ENCODE peak calls at places on chromosomes 5 and 9, in six cellular contexts. U is heart right ventricle, F is kidney, E is right lobe of liver, N is hepatocyte, T is fibroblast of pulmonary artery. G is an unnamed sample.

GRCh38 chr5:75885849-75886596 is 168.8 kb upstream of the POC5 start:
- DNase-seq in U (no peak), F (no peak), E (no peak), N (peak; percentile 30), T (no peak), G (no peak)

GRCh38 chr9:83382421-83382820 is 155.8 kb downstream of the FRMD3 start:
- DNase-seq in U (no peak), F (no peak), E (no peak), N (no peak), T (no peak), G (no peak)

GRCh38 chr5:150077060-150077459 is 9.3 kb downstream of the CSF1R start:
- DNase-seq in U (no peak), F (no peak), E (peak; percentile 16), N (no peak), T (no peak), G (peak; percentile 1)

GRCh38 chr9:92035146-92035545 is 80.1 kb downstream of the SPTLC1 start:
- DNase-seq in U (no peak), F (no peak), E (no peak), N (no peak), T (peak; percentile 39), G (no peak)

GRCh38 chr9:118395415-118395814 is 691.2 kb downstream of the TLR4 start:
- DNase-seq in U (no peak), F (no peak), E (no peak), N (no peak), T (no peak), G (no peak)

GRCh38 chr5:58751222-58751621 is 168.3 kb downstream of the RAB3C start:
- DNase-seq in U (no peak), F (no peak), E (no peak), N (peak; percentile 31), T (peak; percentile 57), G (peak; percentile 16)

GRCh38 chr5:161278739-161279660 is 267.5 kb downstream of the GABRB2 start:
- DNase-seq in U (no peak), F (no peak), E (no peak), N (no peak), T (no peak), G (no peak)

GRCh38 chr9:73575661-73576060 is 424.0 kb downstream of the ANXA1 start:
- DNase-seq in U (no peak), F (no peak), E (no peak), N (no peak), T (no peak), G (no peak)

GRCh38 chr5:38347040-38347763 is 88.8 kb downstream of the EGFLAM start:
- DNase-seq in U (no peak), F (no peak), E (no peak), N (no peak), T (no peak), G (no peak)

GRCh38 chr5:133581348-133581747 is 31.0 kb downstream of the FSTL4 start:
- DNase-seq in U (no peak), F (no peak), E (no peak), N (no peak), T (no peak), G (no peak)

GRCh38 chr5:172049226-172049796 is 42.9 kb upstream of the FBXW11 start:
- DNase-seq in U (no peak), F (no peak), E (no peak), N (no peak), T (no peak), G (peak; percentile 9)

GRCh38 chr9:69204869-69205268 is 30.8 kb downstream of the TJP2 start:
- DNase-seq in U (no peak), F (no peak), E (no peak), N (no peak), T (peak; percentile 75), G (peak; percentile 69)

GRCh38 chr9:115636596-115636995 is 517.0 kb upstream of the PAPPA start:
- DNase-seq in U (no peak), F (no peak), E (no peak), N (no peak), T (no peak), G (no peak)

GRCh38 chr9:99588299-99588698 is 233.4 kb upstream of the NR4A3 start:
- DNase-seq in U (no peak), F (no peak), E (no peak), N (no peak), T (no peak), G (no peak)

GRCh38 chr5:141839015-141839513 is 39.1 kb downstream of the PCDH1 start:
- DNase-seq in U (no peak), F (peak; percentile 63), E (no peak), N (no peak), T (peak; percentile 26), G (no peak)

DNA sequence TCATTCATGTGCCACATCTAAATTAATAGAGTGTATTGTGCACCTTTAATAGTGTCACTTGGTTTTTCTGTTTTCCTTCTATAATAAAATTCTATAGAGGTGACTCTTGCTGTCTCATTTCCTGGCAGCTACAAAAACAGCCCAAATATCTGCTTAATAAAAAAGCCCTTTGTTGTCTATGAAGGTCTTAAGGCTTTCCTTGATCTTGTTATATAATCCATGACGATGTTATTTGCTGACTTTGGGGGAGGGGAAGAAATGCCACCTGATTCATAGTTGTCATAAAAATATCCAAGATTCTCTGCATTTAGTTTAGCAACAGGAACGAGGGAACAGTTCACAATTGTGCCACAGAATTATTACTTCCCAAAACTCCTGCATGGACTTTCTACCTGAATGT is 31.3 kb downstream of the CPEB4 start:
- DNase-seq in U (no peak), F (no peak), E (no peak), N (peak; percentile 15), T (peak; percentile 35), G (no peak)
- TF ChIP-seq CTCF in U (no peak), F (no peak), E (no peak), N (no peak), T (no peak), G (no peak)

GRCh38 chr9:35793461-35793860 is 2.1 kb downstream of the NPR2 start:
- DNase-seq in U (no peak), F (no peak), E (no peak), N (no peak), T (no peak), G (no peak)
- H3K4me3 ChIP-seq in U (no peak overlapping the region), F (no peak overlapping the region), E (no peak overlapping the region), N (no peak overlapping the region), T (peak overlapping the region; percentile 27), G (no peak overlapping the region)

GRCh38 chr5:68475476-68475875 is 259.9 kb downstream of the PIK3R1 start:
- DNase-seq in U (no peak), F (no peak), E (no peak), N (no peak), T (no peak), G (no peak)

GRCh38 chr5:68480385-68480940 is 264.9 kb downstream of the PIK3R1 start:
- DNase-seq in U (no peak), F (no peak), E (no peak), N (no peak), T (no peak), G (no peak)

GRCh38 chr5:68479524-68479923 is 264.0 kb downstream of the PIK3R1 start:
- DNase-seq in U (no peak), F (no peak), E (no peak), N (no peak), T (no peak), G (no peak)

GRCh38 chr5:68478306-68479091 is 262.9 kb downstream of the PIK3R1 start:
- DNase-seq in U (no peak), F (no peak), E (no peak), N (no peak), T (peak; percentile 16), G (no peak)

DNA sequence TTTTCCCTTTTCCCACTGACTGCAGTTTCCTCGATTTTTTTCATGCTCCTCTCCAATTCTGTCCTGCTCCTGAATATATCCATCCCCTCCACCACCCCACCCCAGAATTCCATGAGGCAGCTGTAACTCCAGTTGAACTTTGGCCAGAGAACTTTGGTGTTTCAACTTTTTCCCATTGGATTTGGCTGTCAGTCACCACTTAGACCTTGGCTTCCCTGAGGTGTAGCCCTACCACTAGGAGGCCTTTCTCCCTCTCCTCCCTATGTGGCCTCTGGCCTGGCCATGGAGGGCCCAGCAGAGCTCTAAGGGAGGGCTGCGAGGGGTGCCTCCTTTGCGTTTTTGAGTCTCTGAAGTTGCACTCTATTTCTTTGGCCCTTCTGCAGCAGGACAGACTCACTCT is 261.3 kb downstream of the PIK3R1 start:
- DNase-seq in U (no peak), F (no peak), E (no peak), N (no peak), T (no peak), G (no peak)
- TF ChIP-seq CTCF in U (no peak), F (peak; percentile 22), E (no peak), N (no peak), T (peak; percentile 18), G (no peak)

DNA sequence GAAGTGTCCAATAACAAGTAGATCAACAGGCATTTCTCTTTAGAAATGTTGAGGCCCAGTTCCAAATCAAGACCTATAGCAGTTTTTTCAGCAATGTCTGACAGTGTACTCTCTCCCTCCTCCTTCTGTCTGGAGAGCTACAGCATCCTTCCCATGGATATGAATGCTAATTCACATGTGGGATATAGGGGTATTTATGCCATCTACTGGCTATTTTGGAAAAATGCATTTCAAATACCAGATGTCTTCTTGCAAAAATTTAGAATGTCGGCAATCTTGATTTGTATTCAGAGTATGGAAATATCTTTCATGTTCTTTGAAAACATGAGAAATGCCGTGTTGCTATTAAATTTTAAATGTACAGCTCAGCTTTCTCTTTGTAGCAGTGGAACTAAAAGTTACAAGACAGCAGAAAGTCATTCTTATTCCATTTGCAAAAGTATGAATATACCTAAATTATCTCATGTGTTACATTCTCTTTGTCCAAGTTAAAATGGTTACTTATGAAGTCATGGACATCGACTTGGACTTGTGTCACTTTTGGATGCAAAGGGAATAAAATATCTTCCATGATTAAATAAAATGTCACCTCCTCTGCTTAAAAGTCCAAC is 647.8 kb downstream of the TAF11L14 start:
- DNase-seq in U (no peak), F (no peak), E (no peak), N (peak; percentile 55), T (peak; percentile 76), G (no peak)
- H3K4me3 ChIP-seq in U (no peak overlapping the region), F (no peak overlapping the region), E (no peak overlapping the region), N (no peak overlapping the region), T (no peak overlapping the region), G (no peak overlapping the region)

GRCh38 chr9:19229725-19230355 is 653 bp upstream of the DENND4C start:
- DNase-seq in U (peak; percentile 52), F (peak; percentile 91), E (no peak), N (no peak), T (no peak), G (peak; percentile 73)
- TF ChIP-seq CTCF in U (no peak), F (no peak), E (no peak), N (peak; percentile 2), T (no peak), G (no peak)

DNA sequence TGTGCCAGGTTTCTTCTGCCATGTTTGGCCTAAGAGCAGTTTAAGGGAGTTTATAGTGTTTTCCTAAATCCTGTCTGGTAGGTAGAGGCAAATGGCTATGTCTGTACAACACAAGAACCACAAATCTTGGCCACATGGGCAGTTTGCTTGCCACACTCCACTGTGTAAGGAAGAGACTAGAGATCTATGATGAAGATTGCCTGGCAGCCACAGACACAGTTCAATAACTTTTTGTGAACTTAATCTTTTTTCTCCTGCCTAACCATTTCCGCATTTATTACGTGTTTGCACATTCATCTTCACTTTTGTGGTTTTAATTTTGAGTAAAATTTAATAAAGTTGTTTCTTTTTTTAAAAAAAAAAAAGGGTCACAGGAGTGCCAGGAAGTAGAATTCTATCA is 5.8 kb downstream of the MFAP3 start:
- DNase-seq in U (no peak), F (no peak), E (no peak), N (no peak), T (no peak), G (no peak)
- H3K4me3 ChIP-seq in U (no peak overlapping the region), F (no peak overlapping the region), E (no peak overlapping the region), N (no peak overlapping the region), T (no peak overlapping the region), G (no peak overlapping the region)